ENCODE peak calls at places on chromosomes 3 and 15, in seven cellular contexts. H is GM23248; X is ovary; S is stimulated activated CD8-positive, alpha-beta memory T cell treated with anti-CD3 and anti-CD28 coated beads, Interleukin-15, amount 100 ng/mL, for 1 hour; U is GM12865; P is lower lobe of right lung; Y is Caco-2. O is an unnamed sample.

GRCh38 chr3:13457593-13457992 is 22.5 kb upstream of the HDAC11 start:
- DNase-seq in H (no peak), X (no peak), S (no peak), U (no peak), P (no peak), Y (no peak), O (no peak)

GRCh38 chr15:58463815-58464697 is 32.3 kb downstream of the LIPC start:
- DNase-seq in H (peak; percentile 25), X (no peak), S (no peak), U (peak; percentile 50), P (no peak), Y (no peak), O (no peak)

GRCh38 chr3:153127788-153128187 is 34.2 kb upstream of the RAP2B start:
- DNase-seq in H (no peak), X (no peak), S (no peak), U (no peak), P (no peak), Y (no peak), O (peak; percentile 30)

GRCh38 chr15:66706225-66706732 is 4.2 kb downstream of the SMAD6 start:
- DNase-seq in H (peak; percentile 59), X (no peak), S (no peak), U (no peak), P (no peak), Y (no peak), O (no peak)

GRCh38 chr15:79028411-79028964 is 62.1 kb downstream of the RASGRF1 start:
- DNase-seq in H (peak; percentile 48), X (no peak), S (no peak), U (peak; percentile 63), P (peak; percentile 13), Y (peak; percentile 61), O (peak; percentile 6)

GRCh38 chr3:43296565-43296964 is 10.2 kb downstream of the SNRK start:
- DNase-seq in H (peak; percentile 57), X (no peak), S (peak; percentile 38), U (peak; percentile 66), P (peak; percentile 64), Y (no peak), O (peak; percentile 28)

GRCh38 chr3:11735638-11736037 is 91.9 kb upstream of the VGLL4 start:
- DNase-seq in H (no peak), X (no peak), S (no peak), U (no peak), P (no peak), Y (no peak), O (no peak)

GRCh38 chr15:26773485-26773877 is 615 bp upstream of the GABRB3 start:
- DNase-seq in H (no peak), X (no peak), S (no peak), U (no peak), P (no peak), Y (no peak), O (no peak)

GRCh38 chr3:10437995-10438901 is 67.1 kb downstream of the ATP2B2 start:
- DNase-seq in H (peak; percentile 77), X (no peak), S (no peak), U (no peak), P (no peak), Y (no peak), O (peak; percentile 44)

GRCh38 chr3:48413086-48413485 is 16.8 kb downstream of the PLXNB1 start:
- DNase-seq in H (no peak), X (no peak), S (no peak), U (no peak), P (peak; percentile 23), Y (no peak), O (no peak)

GRCh38 chr15:59687831-59688230 is 1.3 kb downstream of the BNIP2 start:
- DNase-seq in H (peak; percentile 77), X (no peak), S (no peak), U (peak; percentile 66), P (no peak), Y (no peak), O (peak; percentile 43)

GRCh38 chr3:69368129-69368741 is 17.7 kb downstream of the FRMD4B start:
- DNase-seq in H (no peak), X (no peak), S (no peak), U (peak; percentile 94), P (no peak), Y (no peak), O (peak; percentile 68)

GRCh38 chr3:172550347-172550943 is 27.2 kb upstream of the TNFSF10 start:
- DNase-seq in H (peak; percentile 96), X (no peak), S (peak; percentile 18), U (peak; percentile 35), P (no peak), Y (no peak), O (peak; percentile 90)

O was measured in AG10803.